ENCODE peak calls at places on chromosomes 4 and X, in six cellular contexts. D is mesenteric fat pad, T is NCI-H345, W is skeletal muscle cell, C is heart right ventricle, B is NCI-H1694. H is an unnamed sample.

GRCh38 chr4:24121395-24122175 is 231.7 kb upstream of the PPARGC1A start:
- DNase-seq in D (no peak), T (no peak), W (peak; percentile 59), C (no peak), B (no peak), H (no peak)

GRCh38 chrX:56812515-56813105 is 83.6 kb downstream of the NBDY start:
- DNase-seq in D (no peak), T (no peak), W (no peak), C (no peak), B (no peak), H (no peak)

GRCh38 chrX:49186125-49187027 is at the start of gene PRICKLE3:
- DNase-seq in D (peak; percentile 94), T (peak; percentile 67), W (no peak), C (peak; percentile 82), B (peak; percentile 20), H (peak; percentile 71)

GRCh38 chrX:10175317-10175871 is 18.6 kb downstream of the CLCN4 start:
- DNase-seq in D (no peak), T (no peak), W (no peak), C (no peak), B (no peak), H (no peak)

GRCh38 chr4:86256086-86256485 is 103.8 kb downstream of the MAPK10 start:
- DNase-seq in D (no peak), T (no peak), W (peak; percentile 25), C (no peak), B (no peak), H (no peak)

GRCh38 chr4:124060261-124060918 is 652.1 kb downstream of the ANKRD50 start:
- DNase-seq in D (no peak), T (no peak), W (peak; percentile 49), C (peak; percentile 73), B (no peak), H (no peak)

GRCh38 chrX:20620301-20620700 is 353.6 kb upstream of the RPS6KA3 start:
- DNase-seq in D (no peak), T (no peak), W (peak; percentile 36), C (no peak), B (no peak), H (no peak)

GRCh38 chr4:24885342-24885741 is 27.5 kb downstream of the CCDC149 start:
- DNase-seq in D (no peak), T (no peak), W (no peak), C (no peak), B (no peak), H (no peak)

GRCh38 chr4:119048446-119048845 is 87.2 kb upstream of the MYOZ2 start:
- DNase-seq in D (no peak), T (no peak), W (no peak), C (no peak), B (no peak), H (no peak)

GRCh38 chr4:168585168-168586091 is 88.6 kb downstream of the PALLD start:
- DNase-seq in D (no peak), T (peak; percentile 33), W (peak; percentile 62), C (peak; percentile 86), B (peak; percentile 32), H (peak; percentile 26)

GRCh38 chrX:119763175-119763574 is 4.8 kb downstream of the SOWAHD start:
- DNase-seq in D (no peak), T (no peak), W (peak; percentile 47), C (no peak), B (no peak), H (no peak)

GRCh38 chrX:23662187-23662586 is 5.1 kb upstream of the PRDX4 start:
- DNase-seq in D (no peak), T (no peak), W (no peak), C (no peak), B (no peak), H (no peak)

GRCh38 chrX:39899059-39899458 is 198.7 kb downstream of the BCOR start:
- DNase-seq in D (no peak), T (no peak), W (no peak), C (no peak), B (no peak), H (no peak)

GRCh38 chr4:7654550-7655266 is 220.0 kb upstream of the PSAPL1 start:
- DNase-seq in D (no peak), T (no peak), W (no peak), C (no peak), B (no peak), H (no peak)

GRCh38 chrX:109934434-109934833 is 68.5 kb upstream of the TMEM164 start:
- DNase-seq in D (no peak), T (no peak), W (peak; percentile 27), C (no peak), B (no peak), H (no peak)

GRCh38 chr4:76283900-76284299 is 22.6 kb upstream of the STBD1 start:
- DNase-seq in D (no peak), T (no peak), W (no peak), C (no peak), B (no peak), H (no peak)

GRCh38 chrX:73214366-73215094 is at the start of gene NAP1L2:
- DNase-seq in D (no peak), T (no peak), W (peak; percentile 6), C (peak; percentile 19), B (no peak), H (peak; percentile 70)

GRCh38 chrX:30824275-30824674 is 64.8 kb downstream of the TAB3 start:
- DNase-seq in D (no peak), T (no peak), W (no peak), C (no peak), B (no peak), H (no peak)

GRCh38 chrX:11480626-11481025 is 185.1 kb downstream of the ARHGAP6 start:
- DNase-seq in D (no peak), T (peak; percentile 15), W (no peak), C (no peak), B (no peak), H (no peak)

GRCh38 chrX:155985208-155985607 is 12.3 kb upstream of the IL9R start:
- DNase-seq in D (no peak), T (no peak), W (no peak), C (no peak), B (no peak), H (no peak)

H was measured in NCI-H510A treated with DMSO at 0.1 percent for 48 hours.